ENCODE peak calls at places on chromosomes 3 and 15, in four cellular contexts. D, H, V and M are unnamed samples.

GRCh38 chr15:42107483-42107882 is 13.1 kb upstream of the PLA2G4D start:
- DNase-seq in V (peak), H (no peak), D (no peak), M (peak)

GRCh38 chr3:55487376-55488241 is 503 bp upstream of the WNT5A start:
- DNase-seq in H (no peak), V (no peak), D (peak), M (peak)

GRCh38 chr3:157175678-157176077 is 15.7 kb upstream of the CCNL1 start:
- DNase-seq in V (peak), D (peak), H (no peak), M (peak)

GRCh38 chr3:106208266-106208665 is 339.5 kb upstream of the CBLB start:
- DNase-seq in V (no peak), H (no peak), D (no peak), M (no peak)

GRCh38 chr15:56886450-56886856 is 32.0 kb upstream of the TCF12 start:
- DNase-seq in H (no peak), D (no peak), V (peak), M (no peak)

GRCh38 chr3:105869982-105870381 is 1.2 kb upstream of the CBLB start:
- DNase-seq in V (no peak), D (no peak), H (no peak), M (no peak)

GRCh38 chr3:139236336-139236735 is 107.5 kb upstream of the MRPS22 start:
- DNase-seq in H (no peak), V (no peak), D (no peak), M (no peak)

GRCh38 chr15:22810033-22810734 is 23.7 kb downstream of the NIPA1 start:
- DNase-seq in V (no peak), D (no peak), H (no peak), M (no peak)

GRCh38 chr3:183306798-183307671 is 54.0 kb downstream of the B3GNT5 start:
- DNase-seq in V (peak), D (no peak), H (peak), M (peak)

GRCh38 chr3:51722362-51722761 is 15.5 kb downstream of the GRM2 start:
- DNase-seq in D (no peak), H (no peak), V (no peak), M (no peak)
- TF ChIP-seq CTCF in D (no peak), H (no peak), V (no peak), M (no peak)

GRCh38 chr3:16234281-16234680 is 30.5 kb downstream of the DPH3 start:
- DNase-seq in D (no peak), V (no peak), H (no peak), M (no peak)
- TF ChIP-seq CTCF in D (no peak), V (no peak), H (no peak), M (no peak)

DNA sequence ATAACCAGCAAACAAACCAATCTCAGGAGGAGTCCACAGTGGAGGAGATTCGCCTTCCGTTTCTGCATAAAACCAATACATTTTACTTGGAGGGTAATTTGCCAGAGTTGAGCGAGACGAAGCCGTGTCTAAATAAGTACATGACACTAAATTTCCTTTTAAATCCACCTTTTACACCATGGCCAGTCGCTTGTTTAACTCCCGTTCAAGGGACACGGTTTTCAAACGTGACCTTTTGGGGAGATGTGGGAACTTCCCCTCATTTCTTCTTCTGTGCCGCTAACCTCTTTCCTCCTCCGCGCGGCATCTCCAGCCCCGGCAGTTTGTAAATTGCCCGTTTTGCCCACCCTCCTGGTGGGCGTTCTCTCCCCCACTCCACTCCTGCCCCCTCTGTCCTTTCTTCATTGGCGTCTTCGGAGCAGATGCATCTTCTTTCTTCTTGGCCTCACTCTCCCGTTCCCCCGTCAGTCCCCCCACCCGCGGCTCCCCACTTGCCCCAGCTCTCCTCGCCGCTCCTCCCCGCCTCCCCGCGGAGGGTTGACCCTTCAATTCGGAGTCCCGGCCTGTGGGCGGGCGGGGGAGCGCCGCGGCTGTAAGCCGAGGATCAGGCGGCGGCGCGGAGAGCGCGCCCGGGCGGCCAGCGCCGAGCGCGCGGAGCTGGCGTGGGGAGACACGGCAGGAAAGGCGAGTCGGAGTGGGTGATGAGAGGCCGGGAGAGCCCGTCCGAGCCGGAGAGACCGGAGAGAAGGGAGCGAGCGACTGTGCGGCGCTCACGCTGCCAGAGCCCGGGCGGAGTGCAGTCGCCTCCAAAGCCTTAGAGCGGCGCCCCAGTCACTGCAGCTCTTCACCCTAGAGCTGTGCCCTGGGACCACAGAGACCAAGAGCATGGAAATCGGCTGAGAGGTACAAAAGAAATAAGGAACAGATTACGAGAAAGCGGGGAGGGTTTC is at the start of gene NLGN1:
- DNase-seq in H (peak), D (peak), V (no peak), M (peak)
- TF ChIP-seq CTCF in H (no peak), D (no peak), V (no peak), M (no peak)

GRCh38 chr3:109413049-109413448 is 75.7 kb upstream of the DPPA4 start:
- DNase-seq in V (no peak), D (no peak), H (no peak), M (no peak)

GRCh38 chr3:109411547-109411946 is 74.2 kb upstream of the DPPA4 start:
- DNase-seq in D (no peak), H (no peak), V (no peak), M (no peak)
- TF ChIP-seq CTCF in D (no peak), H (no peak), V (no peak), M (no peak)

DNA sequence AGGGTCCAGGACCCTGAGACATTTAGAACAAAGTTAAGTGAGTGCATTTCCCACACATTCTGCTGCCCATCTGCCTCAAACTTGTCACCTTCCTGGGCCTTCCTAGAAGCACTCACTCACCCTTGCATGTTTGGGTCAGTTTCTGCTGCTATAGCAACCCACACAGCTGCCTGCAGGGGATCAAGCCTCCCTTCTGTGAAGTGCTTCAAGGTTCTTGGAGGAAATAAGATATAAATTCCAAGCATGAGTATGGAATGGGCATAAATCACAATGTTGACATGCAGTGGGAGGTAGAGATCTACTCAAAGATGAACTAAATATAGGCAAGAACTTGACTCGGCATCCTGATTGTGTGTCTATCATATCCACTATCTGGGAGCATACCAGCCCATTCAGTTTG is 140.4 kb downstream of the SLC9A9 start:
- DNase-seq in V (no peak), H (no peak), D (no peak), M (no peak)
- TF ChIP-seq CTCF in V (no peak), H (no peak), D (no peak), M (no peak)

GRCh38 chr3:36697397-36698001 is 66.9 kb downstream of the DCLK3 start:
- DNase-seq in V (no peak), H (no peak), D (peak), M (no peak)
- TF ChIP-seq CTCF in V (no peak), H (no peak), D (no peak), M (no peak)

GRCh38 chr15:35330921-35331320 is 215.0 kb downstream of the DPH6 start:
- DNase-seq in D (no peak), V (no peak), H (no peak), M (no peak)
- TF ChIP-seq CTCF in D (no peak), V (no peak), H (no peak), M (no peak)